ENCODE peak calls at places on chromosomes 11 and 22, in four cellular contexts. One of them, this sample, is unnamed.

GRCh38 chr11:67179892-67180490 is 60.9 kb downstream of the KDM2A start:
- DNase-seq in upper lobe of right lung: no peak
- DNase-seq in substantia nigra: no peak
- DNase-seq in prostate gland: no peak
- DNase-seq in this sample: no peak

GRCh38 chr11:59641156-59641555 is 25.6 kb upstream of the OSBP start:
- DNase-seq in upper lobe of right lung: no peak
- DNase-seq in substantia nigra: no peak
- DNase-seq in prostate gland: no peak
- DNase-seq in this sample: no peak

GRCh38 chr11:93822359-93822758 is 28.1 kb downstream of the VSTM5 start:
- DNase-seq in upper lobe of right lung: no peak
- DNase-seq in substantia nigra: no peak
- DNase-seq in prostate gland: no peak
- DNase-seq in this sample: no peak

GRCh38 chr11:86708671-86709070 is 36.3 kb upstream of the ME3 start:
- DNase-seq in upper lobe of right lung: no peak
- DNase-seq in substantia nigra: no peak
- DNase-seq in prostate gland: no peak
- DNase-seq in this sample: no peak

GRCh38 chr11:117315285-117316196 is 515 bp downstream of the BACE1 start:
- DNase-seq in upper lobe of right lung: no peak
- DNase-seq in substantia nigra: no peak
- DNase-seq in prostate gland: no peak
- DNase-seq in this sample: no peak

GRCh38 chr22:37848587-37849088 is 581 bp upstream of the EIF3L start:
- DNase-seq in upper lobe of right lung: no peak
- DNase-seq in substantia nigra: no peak
- DNase-seq in prostate gland: no peak
- DNase-seq in this sample: no peak

GRCh38 chr11:13495929-13496328 is at the start of gene PTH:
- DNase-seq in upper lobe of right lung: no peak
- DNase-seq in substantia nigra: no peak
- DNase-seq in prostate gland: no peak
- DNase-seq in this sample: no peak

GRCh38 chr11:117230981-117231636 is 764 bp downstream of the PCSK7 start:
- DNase-seq in upper lobe of right lung: no peak
- DNase-seq in substantia nigra: no peak
- DNase-seq in prostate gland: no peak
- DNase-seq in this sample: no peak

GRCh38 chr11:74322667-74323066 is 11.2 kb upstream of the P4HA3 start:
- DNase-seq in upper lobe of right lung: no peak
- DNase-seq in substantia nigra: no peak
- DNase-seq in prostate gland: no peak
- DNase-seq in this sample: no peak

GRCh38 chr11:4048340-4048739 is 46.3 kb upstream of the RRM1 start:
- DNase-seq in upper lobe of right lung: no peak
- DNase-seq in substantia nigra: no peak
- DNase-seq in prostate gland: no peak
- DNase-seq in this sample: no peak

GRCh38 chr11:71539017-71539416 is 1.2 kb downstream of the KRTAP5-8 start:
- DNase-seq in upper lobe of right lung: peak
- DNase-seq in substantia nigra: no peak
- DNase-seq in prostate gland: no peak
- DNase-seq in this sample: no peak

GRCh38 chr11:73759520-73760065 is 1.3 kb downstream of the RAB6A start:
- DNase-seq in upper lobe of right lung: no peak
- DNase-seq in substantia nigra: no peak
- DNase-seq in prostate gland: no peak
- DNase-seq in this sample: no peak

GRCh38 chr11:26753738-26754504 is 32.1 kb upstream of the SLC5A12 start:
- DNase-seq in upper lobe of right lung: no peak
- DNase-seq in substantia nigra: peak
- DNase-seq in prostate gland: peak
- DNase-seq in this sample: peak

GRCh38 chr22:22681221-22681739 is 36.9 kb downstream of the GGTLC2 start:
- DNase-seq in upper lobe of right lung: no peak
- DNase-seq in substantia nigra: no peak
- DNase-seq in prostate gland: no peak
- DNase-seq in this sample: no peak

GRCh38 chr11:124922831-124923230 is 3.8 kb downstream of the HEPN1 start:
- DNase-seq in upper lobe of right lung: no peak
- DNase-seq in substantia nigra: no peak
- DNase-seq in prostate gland: no peak
- DNase-seq in this sample: no peak

GRCh38 chr22:36914383-36914752 is 940 bp downstream of the CSF2RB start:
- DNase-seq in upper lobe of right lung: no peak
- DNase-seq in substantia nigra: no peak
- DNase-seq in prostate gland: no peak
- DNase-seq in this sample: no peak